ENCODE peak calls at places on chromosomes 11 and 22, in six cellular contexts. W is NCI-H1105, K is fibroblast of gingiva, I is hypothalamus, E is GM04504, H is astrocyte of the spinal cord. S is an unnamed sample.

GRCh38 chr11:47186937-47187681 is 875 bp upstream of the PACSIN3 start:
- DNase-seq in K (peak), H (peak), I (no peak), W (no peak), E (no peak), S (peak)

GRCh38 chr22:50261615-50262459 is at the start of gene MAPK12:
- DNase-seq in K (peak), H (no peak), I (no peak), W (no peak), E (no peak), S (no peak)

GRCh38 chr11:95306816-95307215 is 75.8 kb upstream of the SESN3 start:
- DNase-seq in K (no peak), E (no peak), H (no peak), I (no peak), W (no peak), S (no peak)

GRCh38 chr11:15145635-15146034 is 30.9 kb downstream of the INSC start:
- DNase-seq in I (no peak), K (no peak), E (no peak), H (no peak), W (no peak), S (no peak)

GRCh38 chr11:35087648-35088047 is 51.3 kb upstream of the CD44 start:
- DNase-seq in H (no peak), K (no peak), I (no peak), W (no peak), E (no peak), S (no peak)

GRCh38 chr22:49667236-49667635 is 160.4 kb downstream of the BRD1 start:
- DNase-seq in H (no peak), K (no peak), I (no peak), E (no peak), W (no peak), S (no peak)

GRCh38 chr11:78112588-78113275 is 26.7 kb downstream of the ALG8 start:
- DNase-seq in I (no peak), W (no peak), H (no peak), E (no peak), K (no peak), S (no peak)

GRCh38 chr11:126698576-126698975 is 302.0 kb downstream of the KIRREL3 start:
- DNase-seq in W (no peak), K (no peak), E (no peak), I (no peak), H (no peak), S (no peak)

GRCh38 chr11:58965246-58965985 is 26.1 kb downstream of the GLYATL1 start:
- DNase-seq in K (no peak), H (no peak), I (no peak), E (no peak), W (no peak), S (no peak)

GRCh38 chr11:95835768-95836488 is 45.6 kb downstream of the CEP57 start:
- DNase-seq in I (no peak), H (peak), E (peak), W (peak), K (peak), S (peak)

GRCh38 chr11:60169264-60169915 is 13.5 kb downstream of the MS4A6A start:
- DNase-seq in W (no peak), E (no peak), K (no peak), I (no peak), H (peak), S (peak)

GRCh38 chr11:117144477-117145392 is 648 bp downstream of the PAFAH1B2 start:
- DNase-seq in H (peak), W (peak), E (no peak), I (no peak), K (peak), S (peak)

GRCh38 chr11:86623041-86623621 is 49.3 kb downstream of the ME3 start:
- DNase-seq in H (no peak), I (no peak), W (no peak), K (no peak), E (no peak), S (no peak)

GRCh38 chr11:133966924-133967598 is 10.3 kb upstream of the IGSF9B start:
- DNase-seq in I (peak), W (no peak), K (no peak), E (no peak), H (no peak), S (no peak)

GRCh38 chr22:29954203-29954855 is 71.4 kb downstream of the MTMR3 start:
- DNase-seq in I (no peak), W (no peak), K (no peak), H (no peak), E (no peak), S (no peak)

GRCh38 chr11:45872513-45873356 is 12.7 kb upstream of the MAPK8IP1 start:
- DNase-seq in E (peak), K (peak), I (no peak), W (peak), H (peak), S (no peak)

GRCh38 chr11:69055598-69056516 is 7.1 kb downstream of the TPCN2 start:
- DNase-seq in H (no peak), E (no peak), K (no peak), W (no peak), I (no peak), S (peak)

GRCh38 chr11:119167933-119168332 is 592 bp upstream of the NLRX1 start:
- DNase-seq in K (no peak), W (no peak), E (no peak), I (no peak), H (no peak), S (no peak)

GRCh38 chr11:69694781-69695180 is 9.0 kb downstream of the FGF19 start:
- DNase-seq in W (no peak), I (no peak), E (no peak), K (no peak), H (no peak), S (no peak)

GRCh38 chr22:30169002-30169401 is 77.6 kb downstream of the LIF start:
- DNase-seq in W (no peak), K (no peak), I (no peak), E (no peak), H (no peak), S (no peak)

GRCh38 chr22:37518509-37519267 is 527 bp downstream of the CARD10 start:
- DNase-seq in W (no peak), K (no peak), I (no peak), H (no peak), E (no peak), S (no peak)

GRCh38 chr11:124586247-124586860 is 16.6 kb downstream of the OR8A1 start:
- DNase-seq in W (peak), E (peak), I (no peak), H (peak), K (peak), S (no peak)

GRCh38 chr11:126561327-126561893 is 205.9 kb downstream of the ST3GAL4 start:
- DNase-seq in I (no peak), H (peak), K (peak), E (peak), W (no peak), S (no peak)

GRCh38 chr11:128852327-128853023 is 14.6 kb downstream of the KCNJ1 start:
- DNase-seq in E (no peak), I (no peak), H (no peak), K (no peak), W (no peak), S (no peak)

GRCh38 chr22:46067159-46068111 is 82.9 kb upstream of the PPARA start:
- DNase-seq in W (peak), I (no peak), K (no peak), H (peak), E (no peak), S (peak)

GRCh38 chr22:41302016-41302767 is 867 bp downstream of the ZC3H7B start:
- DNase-seq in K (no peak), E (no peak), I (no peak), W (no peak), H (no peak), S (no peak)

GRCh38 chr11:109132539-109132938 is 289.5 kb upstream of the C11orf87 start:
- DNase-seq in I (no peak), K (no peak), H (no peak), W (no peak), E (no peak), S (no peak)

GRCh38 chr11:76798656-76799055 is 15.5 kb downstream of the TSKU start:
- DNase-seq in H (no peak), W (no peak), K (no peak), I (no peak), E (no peak), S (no peak)

GRCh38 chr11:61589961-61590360 is 9.1 kb upstream of the SYT7 start:
- DNase-seq in K (no peak), H (no peak), W (no peak), I (no peak), E (no peak), S (no peak)

GRCh38 chr11:125165664-125166346 is 1.3 kb downstream of the PKNOX2 start:
- DNase-seq in H (peak), W (no peak), K (no peak), E (no peak), I (no peak), S (no peak)

GRCh38 chr11:35969089-35970046 is 25.5 kb downstream of the LDLRAD3 start:
- DNase-seq in E (no peak), H (peak), K (no peak), I (no peak), W (no peak), S (no peak)

GRCh38 chr11:119651802-119652584 is 77.0 kb downstream of the NECTIN1 start:
- DNase-seq in I (no peak), E (no peak), W (no peak), K (no peak), H (no peak), S (no peak)

GRCh38 chr11:11929920-11930319 is 78.5 kb downstream of the DKK3 start:
- DNase-seq in I (no peak), H (no peak), W (no peak), K (no peak), E (no peak), S (no peak)

GRCh38 chr11:76602431-76602861 is 68.1 kb downstream of the LRRC32 start:
- DNase-seq in K (peak), E (peak), H (no peak), W (no peak), I (no peak), S (peak)

GRCh38 chr11:102568851-102569250 is 38.3 kb upstream of the MMP7 start:
- DNase-seq in H (no peak), K (no peak), E (no peak), I (no peak), W (no peak), S (no peak)

GRCh38 chr22:34877506-34877905 is 188.5 kb upstream of the ISX start:
- DNase-seq in I (no peak), E (no peak), H (peak), K (no peak), W (no peak), S (no peak)

GRCh38 chr11:77062924-77063323 is 3.8 kb upstream of the CAPN5 start:
- DNase-seq in W (no peak), H (no peak), I (no peak), E (no peak), K (no peak), S (no peak)

GRCh38 chr11:46290598-46291309 is 13.3 kb downstream of the CREB3L1 start:
- DNase-seq in W (no peak), K (peak), E (peak), I (no peak), H (peak), S (peak)

S was measured in tibial artery.